ENCODE peak calls at places on chromosomes 16 and 17, in six cellular contexts. One of them, this sample, is unnamed.
A peak's percentile ranks its signal among the peaks of the same experiment; 100 is the strongest.

GRCh38 chr16:64121473-64121872 is 1000.4 kb downstream of the CDH11 start:
- DNase-seq in body of pancreas: no peak
- DNase-seq in uterus: no peak
- DNase-seq in prostate gland: no peak
- DNase-seq in stomach: no peak
- DNase-seq in breast epithelium: no peak
- DNase-seq in this sample: no peak

GRCh38 chr17:43316522-43317142 is 82.2 kb upstream of the ARL4D start:
- DNase-seq in body of pancreas: peak; percentile 43
- DNase-seq in uterus: no peak
- DNase-seq in prostate gland: no peak
- DNase-seq in stomach: no peak
- DNase-seq in breast epithelium: no peak
- DNase-seq in this sample: no peak

GRCh38 chr17:29129731-29130130 is 50.5 kb downstream of the MYO18A start:
- DNase-seq in body of pancreas: no peak
- DNase-seq in uterus: no peak
- DNase-seq in prostate gland: no peak
- DNase-seq in stomach: no peak
- DNase-seq in breast epithelium: no peak
- DNase-seq in this sample: no peak

GRCh38 chr17:68349157-68349556 is 57.9 kb downstream of the ARSG start:
- DNase-seq in body of pancreas: no peak
- DNase-seq in uterus: no peak
- DNase-seq in prostate gland: no peak
- DNase-seq in stomach: no peak
- DNase-seq in breast epithelium: no peak
- DNase-seq in this sample: no peak

GRCh38 chr17:66635646-66636045 is 199.3 kb upstream of the CACNG5 start:
- DNase-seq in body of pancreas: no peak
- DNase-seq in uterus: no peak
- DNase-seq in prostate gland: no peak
- DNase-seq in stomach: no peak
- DNase-seq in breast epithelium: no peak
- DNase-seq in this sample: no peak

GRCh38 chr17:78460176-78460675 is 81.8 kb downstream of the PGS1 start:
- DNase-seq in body of pancreas: no peak
- DNase-seq in uterus: no peak
- DNase-seq in prostate gland: no peak
- DNase-seq in stomach: no peak
- DNase-seq in breast epithelium: no peak
- DNase-seq in this sample: no peak

GRCh38 chr17:34613064-34614019 is 34.0 kb downstream of the TMEM132E start:
- DNase-seq in body of pancreas: peak; percentile 14
- DNase-seq in uterus: peak; percentile 34
- DNase-seq in prostate gland: peak; percentile 11
- DNase-seq in stomach: no peak
- DNase-seq in breast epithelium: peak; percentile 29
- DNase-seq in this sample: no peak

GRCh38 chr17:78883533-78884131 is 19.4 kb downstream of the CEP295NL start:
- DNase-seq in body of pancreas: peak; percentile 84
- DNase-seq in uterus: peak; percentile 88
- DNase-seq in prostate gland: peak; percentile 43
- DNase-seq in stomach: peak; percentile 56
- DNase-seq in breast epithelium: peak; percentile 82
- DNase-seq in this sample: peak; percentile 97

GRCh38 chr16:31157136-31157535 is 7.3 kb upstream of the PRSS36 start:
- DNase-seq in body of pancreas: peak; percentile 52
- DNase-seq in uterus: no peak
- DNase-seq in prostate gland: no peak
- DNase-seq in stomach: no peak
- DNase-seq in breast epithelium: no peak
- DNase-seq in this sample: no peak

GRCh38 chr17:35051183-35051578 is 12.3 kb downstream of the RFFL start:
- DNase-seq in body of pancreas: peak; percentile 52
- DNase-seq in uterus: no peak
- DNase-seq in prostate gland: no peak
- DNase-seq in stomach: no peak
- DNase-seq in breast epithelium: no peak
- DNase-seq in this sample: peak; percentile 71

GRCh38 chr16:14013571-14014283 is 57.4 kb upstream of the MRTFB start:
- DNase-seq in body of pancreas: peak; percentile 58
- DNase-seq in uterus: peak; percentile 49
- DNase-seq in prostate gland: no peak
- DNase-seq in stomach: no peak
- DNase-seq in breast epithelium: no peak
- DNase-seq in this sample: peak; percentile 17

GRCh38 chr17:49121696-49122292 is 10.8 kb upstream of the B4GALNT2 start:
- DNase-seq in body of pancreas: no peak
- DNase-seq in uterus: no peak
- DNase-seq in prostate gland: no peak
- DNase-seq in stomach: no peak
- DNase-seq in breast epithelium: no peak
- DNase-seq in this sample: no peak

GRCh38 chr16:84924339-84925091 is 86.8 kb downstream of the ZDHHC7 start:
- DNase-seq in body of pancreas: peak; percentile 38
- DNase-seq in uterus: peak; percentile 90
- DNase-seq in prostate gland: no peak
- DNase-seq in stomach: no peak
- DNase-seq in breast epithelium: no peak
- DNase-seq in this sample: no peak

GRCh38 chr17:63601439-63602371 is 1.0 kb downstream of the TACO1 start:
- DNase-seq in body of pancreas: peak; percentile 9
- DNase-seq in uterus: no peak
- DNase-seq in prostate gland: no peak
- DNase-seq in stomach: no peak
- DNase-seq in breast epithelium: no peak
- DNase-seq in this sample: peak; percentile 21

GRCh38 chr16:65793781-65794180 is 572.7 kb upstream of the CDH5 start:
- DNase-seq in body of pancreas: no peak
- DNase-seq in uterus: no peak
- DNase-seq in prostate gland: no peak
- DNase-seq in stomach: no peak
- DNase-seq in breast epithelium: no peak
- DNase-seq in this sample: no peak

GRCh38 chr17:42493324-42493723 is 34.6 kb downstream of the ATP6V0A1 start:
- DNase-seq in body of pancreas: no peak
- DNase-seq in uterus: no peak
- DNase-seq in prostate gland: no peak
- DNase-seq in stomach: no peak
- DNase-seq in breast epithelium: no peak
- DNase-seq in this sample: peak; percentile 33

GRCh38 chr17:28895794-28896447 is 1.6 kb downstream of the FLOT2 start:
- DNase-seq in body of pancreas: no peak
- DNase-seq in uterus: no peak
- DNase-seq in prostate gland: no peak
- DNase-seq in stomach: no peak
- DNase-seq in breast epithelium: no peak
- DNase-seq in this sample: peak; percentile 28

GRCh38 chr17:77445908-77446535 is 305.3 kb downstream of the SEC14L1 start:
- DNase-seq in body of pancreas: peak; percentile 53
- DNase-seq in uterus: no peak
- DNase-seq in prostate gland: no peak
- DNase-seq in stomach: peak; percentile 77
- DNase-seq in breast epithelium: no peak
- DNase-seq in this sample: peak; percentile 72

GRCh38 chr17:29155235-29155965 is 24.8 kb downstream of the MYO18A start:
- DNase-seq in body of pancreas: peak; percentile 76
- DNase-seq in uterus: peak; percentile 32
- DNase-seq in prostate gland: no peak
- DNase-seq in stomach: peak; percentile 65
- DNase-seq in breast epithelium: no peak
- DNase-seq in this sample: peak; percentile 66

GRCh38 chr16:55491691-55492090 is 12.7 kb downstream of the MMP2 start:
- DNase-seq in body of pancreas: no peak
- DNase-seq in uterus: peak; percentile 61
- DNase-seq in prostate gland: no peak
- DNase-seq in stomach: no peak
- DNase-seq in breast epithelium: peak; percentile 66
- DNase-seq in this sample: no peak

GRCh38 chr17:73420897-73421296 is 109.1 kb upstream of the CDC42EP4 start:
- DNase-seq in body of pancreas: no peak
- DNase-seq in uterus: no peak
- DNase-seq in prostate gland: no peak
- DNase-seq in stomach: no peak
- DNase-seq in breast epithelium: no peak
- DNase-seq in this sample: no peak

GRCh38 chr17:49465352-49465751 is 29.7 kb upstream of the NGFR start:
- DNase-seq in body of pancreas: no peak
- DNase-seq in uterus: no peak
- DNase-seq in prostate gland: no peak
- DNase-seq in stomach: no peak
- DNase-seq in breast epithelium: no peak
- DNase-seq in this sample: no peak

GRCh38 chr16:84396537-84397008 is 28.2 kb downstream of the ATP2C2 start:
- DNase-seq in body of pancreas: no peak
- DNase-seq in uterus: no peak
- DNase-seq in prostate gland: peak; percentile 82
- DNase-seq in stomach: no peak
- DNase-seq in breast epithelium: no peak
- DNase-seq in this sample: no peak

GRCh38 chr17:37519241-37519985 is 29.7 kb downstream of the DUSP14 start:
- DNase-seq in body of pancreas: no peak
- DNase-seq in uterus: no peak
- DNase-seq in prostate gland: no peak
- DNase-seq in stomach: no peak
- DNase-seq in breast epithelium: no peak
- DNase-seq in this sample: no peak

GRCh38 chr17:82287849-82288601 is 14.5 kb upstream of the CSNK1D start:
- DNase-seq in body of pancreas: peak; percentile 97
- DNase-seq in uterus: peak; percentile 79
- DNase-seq in prostate gland: peak; percentile 88
- DNase-seq in stomach: peak; percentile 90
- DNase-seq in breast epithelium: peak; percentile 80
- DNase-seq in this sample: peak; percentile 73
- TF ChIP-seq POLR2A in body of pancreas: peak; percentile 71
- TF ChIP-seq POLR2A in uterus: no peak
- TF ChIP-seq POLR2A in prostate gland: peak; percentile 31
- TF ChIP-seq POLR2A in stomach: no peak
- TF ChIP-seq POLR2A in breast epithelium: no peak
- TF ChIP-seq POLR2A in this sample: no peak

GRCh38 chr16:57434003-57434402 is 13.2 kb downstream of the CIAPIN1 start:
- DNase-seq in body of pancreas: no peak
- DNase-seq in uterus: no peak
- DNase-seq in prostate gland: no peak
- DNase-seq in stomach: no peak
- DNase-seq in breast epithelium: no peak
- DNase-seq in this sample: no peak
- H3K4me1 ChIP-seq in body of pancreas: peaks cover 7% of the 10 kb centered on the region
- H3K4me1 ChIP-seq in uterus: no peaks in the 10 kb centered on the region
- H3K4me1 ChIP-seq in prostate gland: no peaks in the 10 kb centered on the region
- H3K4me1 ChIP-seq in stomach: no peaks in the 10 kb centered on the region
- H3K4me1 ChIP-seq in breast epithelium: no peaks in the 10 kb centered on the region
- H3K4me1 ChIP-seq in this sample: no peaks in the 10 kb centered on the region

DNA sequence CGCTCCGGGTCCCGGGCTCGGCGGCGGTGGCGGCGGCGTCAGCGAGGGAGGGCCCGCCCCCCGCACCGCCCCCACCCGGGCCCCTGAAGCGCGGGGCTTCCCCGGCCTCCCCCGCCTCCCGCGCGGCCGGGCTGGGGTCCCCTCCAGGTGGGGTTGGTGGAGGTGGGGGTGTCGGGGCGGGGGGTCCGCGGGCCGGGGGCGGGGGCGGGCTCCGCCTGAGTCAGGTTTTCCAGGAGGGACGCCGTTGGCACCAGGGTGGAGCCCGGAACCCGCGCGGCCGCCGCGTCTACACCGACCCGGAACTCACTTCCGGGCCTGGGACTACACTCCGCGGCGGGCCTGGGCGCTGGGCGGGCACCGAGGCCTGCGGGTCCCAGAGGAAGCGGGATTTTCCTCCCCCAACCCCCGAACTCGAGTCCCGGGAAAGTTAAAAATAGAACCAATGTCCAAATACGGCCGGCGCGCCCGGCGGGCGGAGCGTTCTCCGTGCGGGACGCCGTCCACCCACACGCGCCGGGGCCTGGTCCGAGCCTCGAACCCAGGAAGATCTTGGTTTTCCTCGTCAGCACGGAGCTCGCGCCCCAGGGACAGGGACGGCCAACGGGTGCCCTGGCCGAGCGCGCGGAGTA is 6.6 kb downstream of the MYO1C start:
- DNase-seq in body of pancreas: peak; percentile 65
- DNase-seq in uterus: peak; percentile 75
- DNase-seq in prostate gland: no peak
- DNase-seq in stomach: peak; percentile 73
- DNase-seq in breast epithelium: peak; percentile 64
- DNase-seq in this sample: peak; percentile 39
- TF ChIP-seq POLR2A in body of pancreas: peak; percentile 59
- TF ChIP-seq POLR2A in uterus: no peak
- TF ChIP-seq POLR2A in prostate gland: peak; percentile 47
- TF ChIP-seq POLR2A in stomach: no peak
- TF ChIP-seq POLR2A in breast epithelium: no peak
- TF ChIP-seq POLR2A in this sample: no peak

DNA sequence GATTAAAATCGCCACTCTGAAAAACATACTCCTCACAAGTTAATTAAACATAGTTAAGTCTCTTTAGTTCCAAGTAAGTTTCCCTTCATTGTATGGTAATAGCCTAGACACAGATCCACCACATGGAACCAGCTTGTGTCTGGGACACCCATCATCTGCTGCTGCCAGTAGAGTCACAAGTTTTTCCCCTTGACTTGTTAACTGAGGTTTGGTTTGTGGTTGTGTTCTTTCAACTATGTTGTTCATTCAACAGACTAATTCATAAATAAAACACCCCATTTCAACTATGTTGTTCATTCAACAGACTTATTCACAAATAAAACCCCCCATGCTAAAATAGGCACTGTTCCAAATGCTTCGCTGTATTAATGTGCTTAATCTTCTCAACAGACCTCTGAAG is 24.4 kb downstream of the YWHAE start:
- DNase-seq in body of pancreas: no peak
- DNase-seq in uterus: no peak
- DNase-seq in prostate gland: no peak
- DNase-seq in stomach: no peak
- DNase-seq in breast epithelium: no peak
- DNase-seq in this sample: no peak
- H3K4me1 ChIP-seq in body of pancreas: peaks cover 77% of the 10 kb centered on the region
- H3K4me1 ChIP-seq in uterus: peaks cover 15% of the 10 kb centered on the region
- H3K4me1 ChIP-seq in prostate gland: peaks cover 34% of the 10 kb centered on the region
- H3K4me1 ChIP-seq in stomach: peaks cover 96% of the 10 kb centered on the region
- H3K4me1 ChIP-seq in breast epithelium: peaks cover 14% of the 10 kb centered on the region
- H3K4me1 ChIP-seq in this sample: peaks cover 9% of the 10 kb centered on the region

DNA sequence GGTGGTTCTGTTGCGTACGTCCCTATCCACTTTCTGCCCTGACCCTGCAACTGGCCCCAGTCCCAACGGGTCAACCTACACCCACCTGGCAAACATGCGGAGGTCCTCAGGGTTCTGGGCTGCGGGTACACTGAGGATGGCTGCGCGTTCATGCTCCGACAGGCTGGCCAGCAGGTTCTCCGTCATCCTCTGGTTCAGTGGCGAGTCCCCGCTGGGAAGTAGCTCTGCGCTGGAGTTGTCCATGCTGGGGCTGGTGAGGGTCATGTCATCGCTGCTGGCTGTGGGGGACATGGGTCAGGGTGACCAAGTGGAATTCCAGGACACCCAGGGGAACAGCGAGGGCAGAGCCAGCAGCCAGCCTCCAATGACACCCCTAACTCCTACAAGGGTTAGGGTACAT is 10.6 kb downstream of the MPG start:
- DNase-seq in body of pancreas: no peak
- DNase-seq in uterus: no peak
- DNase-seq in prostate gland: no peak
- DNase-seq in stomach: no peak
- DNase-seq in breast epithelium: no peak
- DNase-seq in this sample: no peak
- TF ChIP-seq POLR2A in body of pancreas: no peak
- TF ChIP-seq POLR2A in uterus: no peak
- TF ChIP-seq POLR2A in prostate gland: no peak
- TF ChIP-seq POLR2A in stomach: no peak
- TF ChIP-seq POLR2A in breast epithelium: no peak
- TF ChIP-seq POLR2A in this sample: no peak

This sample was measured in endothelial cell of umbilical vein.